ENCODE peak calls at places on chromosomes 7 and 10, in four cellular contexts. J is brain microvascular endothelial cell, C is colonic mucosa, R is coronary artery. Y is an unnamed sample.

GRCh38 chr10:110067960-110068770 is 60.4 kb downstream of the ADD3 start:
- DNase-seq in J (no peak), C (peak), R (no peak), Y (no peak)

GRCh38 chr7:46607176-46607575 is 686.1 kb upstream of the IGFBP3 start:
- DNase-seq in R (no peak), J (no peak), C (no peak), Y (no peak)

GRCh38 chr10:97279121-97279815 is 13.2 kb downstream of the ARHGAP19 start:
- DNase-seq in C (no peak), R (no peak), J (peak), Y (peak)

GRCh38 chr10:71831646-71832552 is 19.2 kb downstream of the PSAP start:
- DNase-seq in R (no peak), J (peak), C (no peak), Y (peak)

GRCh38 chr10:31090894-31091607 is 59.4 kb upstream of the ZNF438 start:
- DNase-seq in C (no peak), J (peak), R (no peak), Y (no peak)

GRCh38 chr10:84237199-84238051 is 3.9 kb downstream of the LRIT1 start:
- DNase-seq in J (no peak), R (peak), C (no peak), Y (no peak)

GRCh38 chr7:144407266-144407931 is 3.9 kb upstream of the NOBOX start:
- DNase-seq in C (no peak), R (no peak), J (no peak), Y (no peak)

GRCh38 chr7:92437956-92438491 is 9.3 kb upstream of the GATAD1 start:
- DNase-seq in R (no peak), C (no peak), J (no peak), Y (no peak)

GRCh38 chr7:18040196-18040595 is 12.6 kb upstream of the PRPS1L1 start:
- DNase-seq in J (peak), C (no peak), R (no peak), Y (peak)

GRCh38 chr10:25831138-25831537 is 102.9 kb upstream of the MYO3A start:
- DNase-seq in C (no peak), R (no peak), J (no peak), Y (no peak)

GRCh38 chr10:34761443-34761842 is 53.7 kb downstream of the PARD3 start:
- DNase-seq in J (no peak), R (no peak), C (no peak), Y (peak)

GRCh38 chr10:99647601-99648151 is 11.6 kb upstream of the ENTPD7 start:
- DNase-seq in J (no peak), R (no peak), C (no peak), Y (no peak)

GRCh38 chr10:3107426-3107961 is 40.1 kb downstream of the PFKP start:
- DNase-seq in J (peak), C (no peak), R (peak), Y (peak)

GRCh38 chr10:107544706-107545520 is 380.4 kb upstream of the SORCS1 start:
- DNase-seq in R (no peak), J (no peak), C (no peak), Y (no peak)

GRCh38 chr10:132538031-132538789 is 623 bp downstream of the INPP5A start:
- DNase-seq in C (no peak), R (peak), J (no peak), Y (no peak)

GRCh38 chr10:34437897-34438296 is 377.2 kb downstream of the PARD3 start:
- DNase-seq in R (no peak), C (no peak), J (no peak), Y (no peak)

GRCh38 chr10:24695452-24695851 is 28.2 kb downstream of the ARHGAP21 start:
- DNase-seq in R (no peak), C (no peak), J (no peak), Y (no peak)

GRCh38 chr7:2477447-2478386 is 1.5 kb upstream of the GRIFIN start:
- DNase-seq in J (peak), R (no peak), C (peak), Y (peak)

GRCh38 chr7:128910569-128910945 is at the start of gene KCP:
- DNase-seq in R (peak), C (no peak), J (no peak), Y (no peak)

GRCh38 chr10:96044686-96045085 is 1.3 kb downstream of the CCNJ start:
- DNase-seq in R (no peak), C (peak), J (peak), Y (peak)

GRCh38 chr10:96025566-96025965 is 17.8 kb upstream of the CCNJ start:
- DNase-seq in R (no peak), C (no peak), J (peak), Y (peak)

GRCh38 chr7:108456845-108457540 is 757 bp upstream of the NRCAM start:
- DNase-seq in J (no peak), R (no peak), C (no peak), Y (no peak)

GRCh38 chr10:25142465-25142864 is 32.3 kb upstream of the GPR158 start:
- DNase-seq in J (no peak), C (no peak), R (no peak), Y (peak)

GRCh38 chr7:7118822-7119221 is 63.5 kb upstream of the C1GALT1 start:
- DNase-seq in R (no peak), J (no peak), C (no peak), Y (no peak)

GRCh38 chr10:72248477-72249151 is 25.1 kb upstream of the DDIT4 start:
- DNase-seq in C (peak), J (peak), R (peak), Y (peak)

GRCh38 chr10:22765660-22766547 is 51.5 kb upstream of the PIP4K2A start:
- DNase-seq in J (no peak), R (no peak), C (no peak), Y (no peak)

GRCh38 chr7:2622869-2623697 is 8.7 kb upstream of the TTYH3 start:
- DNase-seq in C (peak), R (no peak), J (no peak), Y (no peak)

GRCh38 chr10:71747039-71747807 is 26.1 kb downstream of the VSIR start:
- DNase-seq in R (no peak), J (no peak), C (peak), Y (no peak)

GRCh38 chr10:114550756-114551290 is 107.3 kb downstream of the ABLIM1 start:
- DNase-seq in R (no peak), C (no peak), J (no peak), Y (peak)
- H3K4me3 ChIP-seq in R (peak), C (no peak), J (peak), Y (no peak)

GRCh38 chr10:44385726-44386438 is 985 bp upstream of the CXCL12 start:
- DNase-seq in R (peak), C (no peak), J (no peak), Y (no peak)
- H3K4me3 ChIP-seq in R (peak), C (no peak), J (peak), Y (no peak)

DNA sequence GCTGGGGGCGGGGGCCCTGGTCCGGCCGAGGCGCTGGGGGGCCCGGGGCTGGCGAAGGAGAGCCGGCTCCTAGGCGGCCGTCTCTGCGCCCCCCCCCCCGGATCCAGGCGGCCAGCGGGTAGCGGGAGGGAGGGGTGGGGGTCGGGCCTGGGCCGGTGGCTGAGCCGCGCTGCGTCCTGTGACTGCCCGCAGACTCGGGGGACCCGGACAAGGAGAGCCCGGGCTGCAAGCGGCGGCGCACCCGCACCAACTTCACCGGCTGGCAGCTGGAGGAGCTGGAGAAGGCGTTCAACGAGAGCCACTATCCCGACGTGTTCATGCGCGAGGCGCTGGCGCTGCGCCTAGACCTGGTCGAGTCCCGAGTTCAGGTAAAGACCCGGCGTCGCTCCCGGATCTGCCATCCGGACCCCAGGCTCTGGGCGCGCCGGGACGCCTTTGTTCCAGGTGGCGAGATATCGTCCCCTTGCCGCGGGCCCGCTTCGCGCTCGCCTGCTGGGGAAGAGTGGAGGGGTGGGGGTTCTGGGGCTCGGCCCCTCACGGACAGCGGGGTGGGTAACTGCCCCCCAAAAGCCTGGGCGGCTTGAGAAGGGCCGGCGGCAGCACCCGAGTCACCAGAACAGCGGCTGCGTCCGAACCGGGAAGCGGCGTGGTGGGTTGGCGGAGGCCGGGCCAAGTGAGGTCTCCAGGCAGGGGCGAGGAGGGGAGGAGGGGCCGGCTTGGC is 816 bp downstream of the UNCX start:
- DNase-seq in C (no peak), R (no peak), J (no peak), Y (no peak)
- H3K4me3 ChIP-seq in C (no peak), R (peak), J (no peak), Y (no peak)

DNA sequence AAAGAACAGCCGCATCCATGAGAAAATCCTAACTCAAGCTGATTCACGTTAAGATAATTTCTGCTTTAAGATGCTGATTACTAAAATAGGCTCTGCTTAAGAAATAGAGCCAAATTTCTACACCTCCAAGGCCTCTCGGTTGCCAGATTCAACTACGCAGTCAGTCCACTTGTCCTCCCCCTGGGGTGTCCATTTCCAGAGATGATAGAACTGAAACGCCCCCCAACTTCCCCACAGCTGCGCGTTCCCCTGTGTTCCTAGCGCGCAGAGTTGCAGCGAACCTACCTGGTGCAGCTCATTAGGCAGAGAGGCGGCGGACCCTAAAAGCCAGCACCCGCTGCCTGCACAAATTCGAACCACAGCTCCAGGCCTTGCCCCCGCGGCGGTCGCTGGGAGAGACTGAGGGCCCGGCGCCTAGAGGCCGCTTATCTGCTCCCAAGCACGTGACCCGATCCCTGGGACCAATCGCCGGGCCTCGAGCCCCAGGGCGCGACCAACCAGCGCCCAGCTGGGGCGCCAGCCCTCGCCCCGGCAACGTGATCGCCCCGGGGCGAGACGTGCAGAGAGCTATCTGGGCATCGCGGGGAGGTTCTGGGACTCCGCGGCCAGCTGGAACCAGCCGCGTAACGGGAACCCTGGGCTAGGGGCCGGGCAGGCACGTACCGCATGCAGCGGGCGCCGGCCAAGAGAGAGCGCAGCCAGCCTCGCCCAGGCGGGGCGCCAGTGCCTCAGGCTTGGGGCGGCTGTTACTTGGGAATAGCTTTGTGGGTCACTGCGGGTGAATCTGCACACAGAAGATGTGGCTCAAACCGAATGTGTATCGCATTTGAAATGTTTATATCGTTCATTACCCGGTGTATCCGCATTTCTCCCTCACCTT is at the start of gene PPP1R3C:
- DNase-seq in R (peak), C (peak), J (peak), Y (peak)
- H3K4me3 ChIP-seq in R (peak), C (peak), J (peak), Y (peak)

GRCh38 chr7:55532150-55532917 is 40.0 kb downstream of the VOPP1 start:
- DNase-seq in J (no peak), R (no peak), C (no peak), Y (no peak)

GRCh38 chr7:55533050-55533728 is 39.1 kb downstream of the VOPP1 start:
- DNase-seq in C (no peak), J (peak), R (no peak), Y (peak)

GRCh38 chr7:55534262-55534915 is 37.9 kb downstream of the VOPP1 start:
- DNase-seq in R (no peak), J (peak), C (no peak), Y (peak)

GRCh38 chr7:55534916-55535636 is 37.2 kb downstream of the VOPP1 start:
- DNase-seq in R (no peak), J (no peak), C (no peak), Y (no peak)

GRCh38 chr7:55533729-55534080 is 38.6 kb downstream of the VOPP1 start:
- DNase-seq in C (no peak), R (no peak), J (no peak), Y (no peak)
- H3K4me3 ChIP-seq in C (no peak), R (no peak), J (no peak), Y (no peak)

GRCh38 chr10:12351447-12351846 is 2.1 kb downstream of the CAMK1D start:
- DNase-seq in C (peak), J (no peak), R (peak), Y (no peak)
- H3K4me3 ChIP-seq in C (no peak), J (no peak), R (peak), Y (no peak)

GRCh38 chr7:64881461-64882287 is 21.4 kb upstream of the ZNF273 start:
- DNase-seq in R (no peak), J (no peak), C (peak), Y (no peak)
- H3K4me3 ChIP-seq in R (peak), J (no peak), C (peak), Y (peak)

GRCh38 chr10:127736222-127736914 is 617 bp upstream of the FOXI2 start:
- DNase-seq in C (no peak), R (no peak), J (no peak), Y (no peak)

GRCh38 chr10:127735723-127736221 is 1.2 kb upstream of the FOXI2 start:
- DNase-seq in R (no peak), C (no peak), J (no peak), Y (no peak)

GRCh38 chr10:127734753-127735152 is 2.2 kb upstream of the FOXI2 start:
- DNase-seq in J (no peak), R (no peak), C (no peak), Y (no peak)

GRCh38 chr10:127736915-127737562 is at the start of gene FOXI2:
- DNase-seq in C (no peak), J (no peak), R (no peak), Y (no peak)

DNA sequence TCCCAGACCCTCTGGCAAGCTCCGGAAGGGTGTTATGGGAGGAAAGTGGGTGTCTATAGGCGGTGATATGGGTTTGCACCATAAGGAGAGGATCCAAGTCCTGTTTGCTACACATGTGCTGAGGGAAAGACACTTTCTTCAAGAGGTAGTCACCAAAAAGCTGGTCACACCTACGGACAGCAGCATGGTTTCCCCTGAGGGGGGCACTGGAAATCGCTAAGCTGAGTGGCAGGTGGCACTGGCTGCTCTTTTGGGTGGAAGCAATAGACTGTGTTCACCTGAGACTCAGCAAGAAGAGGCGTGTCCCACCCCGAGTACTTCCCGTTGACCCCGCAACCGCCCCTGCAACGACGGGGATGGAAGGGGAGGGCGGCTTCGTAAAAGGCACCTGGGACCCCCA is 1.8 kb upstream of the FOXI2 start:
- DNase-seq in J (no peak), R (no peak), C (no peak), Y (no peak)
- H3K4me3 ChIP-seq in J (no peak), R (no peak), C (no peak), Y (no peak)

GRCh38 chr7:156956733-156957132 is 7.2 kb downstream of the NOM1 start:
- DNase-seq in C (no peak), R (no peak), J (no peak), Y (no peak)
- H3K4me3 ChIP-seq in C (no peak), R (no peak), J (no peak), Y (no peak)

DNA sequence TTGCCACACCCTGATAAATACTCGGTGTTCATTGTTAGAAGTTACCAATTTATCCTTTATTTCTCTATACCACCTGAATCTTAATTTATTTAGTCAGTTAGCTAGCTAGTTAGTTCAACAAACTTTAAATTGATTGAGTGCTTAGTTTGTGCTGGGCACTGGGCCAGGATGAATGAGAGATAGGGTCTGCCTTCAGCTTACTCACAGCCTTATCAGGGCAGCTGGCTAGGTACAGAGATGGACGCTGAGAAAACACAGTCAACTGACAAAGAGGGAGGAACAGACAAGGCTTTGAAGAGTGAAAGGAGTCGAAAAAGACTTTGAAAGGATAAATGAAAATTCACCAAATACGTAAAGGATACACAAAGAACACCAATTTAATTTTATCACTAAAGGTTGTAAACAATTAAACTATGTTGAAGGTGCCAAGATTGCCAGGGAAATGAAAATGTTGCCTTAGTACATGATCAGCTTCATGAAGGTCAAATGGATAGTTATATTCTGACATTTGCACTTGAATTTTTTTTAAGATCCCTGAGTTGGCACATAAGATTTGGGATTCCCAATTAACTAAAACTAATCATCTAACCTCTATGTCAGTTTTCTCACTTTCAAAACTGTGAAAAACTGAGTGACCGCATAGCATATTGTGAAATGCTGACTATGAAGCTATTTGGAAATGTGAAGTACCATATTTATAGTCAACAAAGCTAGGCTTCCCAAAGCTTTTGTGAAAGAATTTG is 2.1 kb downstream of the CAV2 start:
- DNase-seq in J (peak), R (no peak), C (no peak), Y (peak)
- H3K4me3 ChIP-seq in J (peak), R (peak), C (no peak), Y (peak)

Y was measured in fibroblast of mammary gland.